ENCODE peak calls at places on chromosome 4, in six cellular contexts. P, D, X, G, M and E are unnamed samples. For H3K36me3, the result is how much of the 10 kb centered on the place peaks cover.

GRCh38 chr4:54593795-54594194 is 64.0 kb upstream of the KIT start:
- DNase-seq in P (no peak), D (no peak), X (no peak), G (no peak), M (no peak), E (no peak)

GRCh38 chr4:87853108-87853507 is 20.3 kb downstream of the MEPE start:
- DNase-seq in P (peak), D (no peak), X (no peak), G (no peak), M (peak), E (peak)

GRCh38 chr4:11158971-11159370 is 269.7 kb downstream of the HS3ST1 start:
- DNase-seq in P (no peak), D (no peak), X (no peak), G (no peak), M (no peak), E (no peak)

GRCh38 chr4:143700060-143700419 is 435 bp downstream of the FREM3 start:
- DNase-seq in P (peak), D (no peak), X (peak), G (no peak), M (peak), E (no peak)

GRCh38 chr4:80183196-80184052 is 13.9 kb upstream of the PRDM8 start:
- DNase-seq in P (no peak), D (peak), X (peak), G (no peak), M (peak), E (no peak)

GRCh38 chr4:20354120-20354519 is 102.4 kb downstream of the SLIT2 start:
- DNase-seq in P (no peak), D (no peak), X (no peak), G (no peak), M (peak), E (no peak)

GRCh38 chr4:28709821-28710330 is 1849.2 kb downstream of the STIM2 start:
- DNase-seq in P (no peak), D (no peak), X (no peak), G (no peak), M (no peak), E (no peak)

GRCh38 chr4:2255501-2256155 is 6.3 kb downstream of the MXD4 start:
- DNase-seq in P (peak), D (peak), X (peak), G (no peak), M (peak), E (no peak)

GRCh38 chr4:84529169-84529751 is 30.2 kb upstream of the NKX6-1 start:
- DNase-seq in P (peak), D (no peak), X (no peak), G (no peak), M (peak), E (no peak)

GRCh38 chr4:106032851-106033286 is 137.6 kb downstream of the NPNT start:
- DNase-seq in P (no peak), D (no peak), X (no peak), G (no peak), M (no peak), E (no peak)

GRCh38 chr4:154516320-154516719 is 24.7 kb upstream of the DCHS2 start:
- DNase-seq in P (no peak), D (no peak), X (no peak), G (no peak), M (no peak), E (no peak)

GRCh38 chr4:140935259-140935658 is 179.1 kb upstream of the TBC1D9 start:
- DNase-seq in P (peak), D (no peak), X (peak), G (no peak), M (no peak), E (no peak)

GRCh38 chr4:140152760-140153418 is 1.1 kb downstream of the MAML3 start:
- DNase-seq in P (peak), D (peak), X (peak), G (peak), M (peak), E (no peak)

GRCh38 chr4:139582044-139582443 is 26.0 kb upstream of the SETD7 start:
- DNase-seq in P (no peak), D (no peak), X (no peak), G (no peak), M (no peak), E (no peak)

GRCh38 chr4:39285853-39286252 is 80.3 kb downstream of the RFC1 start:
- DNase-seq in P (no peak), D (no peak), X (no peak), G (no peak), M (no peak), E (no peak)

GRCh38 chr4:98657531-98658286 is 702 bp downstream of the TSPAN5 start:
- DNase-seq in P (peak), D (no peak), X (no peak), G (no peak), M (peak), E (no peak)

GRCh38 chr4:176593943-176594342 is 198.8 kb downstream of the VEGFC start:
- DNase-seq in P (no peak), D (no peak), X (no peak), G (no peak), M (no peak), E (no peak)

GRCh38 chr4:72843466-72843865 is 226.1 kb downstream of the COX18 start:
- DNase-seq in P (no peak), D (no peak), X (no peak), G (no peak), M (no peak), E (peak)

GRCh38 chr4:77023920-77024319 is 51.9 kb downstream of the CCNI start:
- DNase-seq in P (peak), D (no peak), X (no peak), G (no peak), M (no peak), E (no peak)

GRCh38 chr4:48635310-48635709 is 144.8 kb downstream of the FRYL start:
- DNase-seq in P (no peak), D (no peak), X (no peak), G (no peak), M (no peak), E (no peak)

GRCh38 chr4:164095313-164096110 is 601.0 kb downstream of the TMA16 start:
- DNase-seq in P (no peak), D (no peak), X (no peak), G (no peak), M (no peak), E (no peak)

GRCh38 chr4:168440442-168441264 is 39.6 kb downstream of the DDX60L start:
- DNase-seq in P (peak), D (no peak), X (no peak), G (no peak), M (no peak), E (peak)

GRCh38 chr4:107276052-107276451 is 239.9 kb upstream of the DKK2 start:
- DNase-seq in P (no peak), D (no peak), X (no peak), G (no peak), M (no peak), E (no peak)

GRCh38 chr4:145180298-145181090 is at the start of gene OTUD4:
- DNase-seq in P (peak), D (peak), X (peak), G (peak), M (peak), E (peak)
- TF ChIP-seq CTCF in P (peak), D (no peak), X (no peak), G (no peak), M (no peak), E (peak)

GRCh38 chr4:74446193-74446868 is 1.4 kb downstream of the AREG start:
- DNase-seq in P (no peak), D (no peak), X (no peak), G (no peak), M (no peak), E (no peak)

GRCh38 chr4:74450298-74450683 is 5.4 kb downstream of the AREG start:
- DNase-seq in P (no peak), D (no peak), X (no peak), G (no peak), M (no peak), E (no peak)

GRCh38 chr4:74446896-74447295 is 2.0 kb downstream of the AREG start:
- DNase-seq in P (no peak), D (no peak), X (no peak), G (no peak), M (no peak), E (no peak)

GRCh38 chr4:74449571-74450297 is 4.8 kb downstream of the AREG start:
- DNase-seq in P (no peak), D (no peak), X (no peak), G (no peak), M (no peak), E (no peak)

GRCh38 chr4:74447636-74448233 is 2.8 kb downstream of the AREG start:
- DNase-seq in P (no peak), D (no peak), X (no peak), G (no peak), M (no peak), E (no peak)
- H3K4me3 ChIP-seq in P (peak), D (no peak), X (no peak), G (no peak), M (no peak), E (no peak)

DNA sequence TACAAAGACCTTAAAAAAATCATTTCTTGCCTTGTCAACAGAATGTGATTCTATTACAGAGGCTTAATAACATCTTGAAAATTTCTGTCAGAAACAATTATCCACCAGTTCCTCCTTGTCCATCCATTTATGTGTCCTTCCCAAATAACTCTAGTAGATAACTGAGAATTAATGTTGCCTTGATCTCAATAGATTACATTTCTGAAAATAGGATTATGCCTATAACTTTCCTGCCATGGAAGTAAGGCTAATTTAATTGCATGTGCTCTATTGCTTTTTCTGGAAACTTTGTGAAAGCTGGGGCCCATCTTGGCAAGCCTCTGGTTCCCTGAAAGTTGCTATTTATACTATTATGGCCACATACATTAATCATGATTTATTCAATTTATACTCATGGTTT is 76.2 kb upstream of the UNC5C start:
- DNase-seq in P (no peak), D (no peak), X (no peak), G (no peak), M (no peak), E (no peak)
- H3K36me3 ChIP-seq in P (under half), D (under half), X (under half), G (under half), M (under half), E (under half)

GRCh38 chr4:86441175-86441960 is 81.5 kb upstream of the MAPK10 start:
- DNase-seq in P (no peak), D (no peak), X (no peak), G (no peak), M (peak), E (no peak)
- TF ChIP-seq CTCF in P (no peak), D (no peak), X (no peak), G (no peak), M (peak), E (no peak)

DNA sequence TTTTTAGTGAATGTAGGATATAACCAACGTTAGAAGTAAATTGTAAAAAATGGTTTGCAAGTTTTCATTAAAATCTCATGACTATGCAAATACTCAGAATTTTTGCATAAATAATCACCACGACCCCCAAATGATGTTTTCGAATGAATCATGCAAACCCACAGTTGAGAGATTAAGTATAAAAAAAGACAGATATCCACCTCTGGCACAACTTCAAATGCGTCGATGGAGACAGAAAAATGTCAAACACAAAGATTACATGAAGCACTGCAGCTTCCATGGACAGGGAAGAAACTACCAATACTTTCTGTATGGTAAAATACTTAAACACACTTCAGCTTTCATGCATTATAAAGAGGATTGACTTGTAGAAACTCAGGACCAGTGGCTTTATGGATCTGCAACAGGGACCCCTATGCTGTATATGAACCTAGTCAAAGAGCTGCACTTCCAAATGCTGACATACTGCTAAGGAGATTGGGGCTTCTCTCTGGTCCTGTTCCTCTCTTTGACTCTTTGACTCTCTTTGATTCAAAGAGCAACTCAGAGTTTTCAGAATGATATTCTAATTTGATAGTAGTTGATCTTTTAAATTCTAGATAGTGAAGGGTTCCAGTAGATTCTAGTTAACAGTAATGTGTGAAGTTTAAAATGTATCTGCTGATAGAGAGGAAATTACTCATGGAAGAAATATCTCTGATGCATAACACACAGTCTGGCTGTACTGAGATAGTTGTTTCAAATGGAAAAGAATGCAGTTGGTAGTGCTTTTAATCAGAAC is 238.9 kb downstream of the RASL11B start:
- DNase-seq in P (no peak), D (no peak), X (no peak), G (no peak), M (no peak), E (no peak)
- H3K4me3 ChIP-seq in P (no peak), D (no peak), X (no peak), G (no peak), M (no peak), E (no peak)